ENCODE peak calls at places on chromosomes 2 and 18, in six cellular contexts. Z, S, H, Q, R and C are unnamed samples. For H3K4me1, the result is how much of the 10 kb centered on the place peaks cover.

GRCh38 chr2:72414108-72414507 is 266.4 kb upstream of the CYP26B1 start:
- DNase-seq in Z (no peak), S (no peak), H (no peak), Q (no peak), R (no peak), C (no peak)

GRCh38 chr2:36507408-36507812 is 90.6 kb downstream of the FEZ2 start:
- DNase-seq in Z (peak), S (peak), H (no peak), Q (peak), R (no peak), C (peak)

GRCh38 chr18:11587846-11588245 is 21.6 kb upstream of the SLC35G4 start:
- DNase-seq in Z (no peak), S (no peak), H (no peak), Q (no peak), R (no peak), C (no peak)

GRCh38 chr18:65235966-65236634 is 514.7 kb upstream of the CDH7 start:
- DNase-seq in Z (no peak), S (no peak), H (no peak), Q (no peak), R (no peak), C (no peak)

GRCh38 chr2:200352631-200353030 is 46.1 kb downstream of the SPATS2L start:
- DNase-seq in Z (no peak), S (no peak), H (no peak), Q (peak), R (no peak), C (no peak)

GRCh38 chr2:163604941-163605555 is 130.8 kb downstream of the FIGN start:
- DNase-seq in Z (no peak), S (no peak), H (no peak), Q (peak), R (no peak), C (no peak)

GRCh38 chr18:3611313-3612038 is 161.5 kb downstream of the TGIF1 start:
- DNase-seq in Z (no peak), S (no peak), H (no peak), Q (peak), R (no peak), C (no peak)

GRCh38 chr2:164073053-164073757 is 337.4 kb upstream of the FIGN start:
- DNase-seq in Z (no peak), S (no peak), H (no peak), Q (no peak), R (no peak), C (no peak)

GRCh38 chr2:237244976-237245646 is 159.4 kb downstream of the COPS8 start:
- DNase-seq in Z (no peak), S (no peak), H (no peak), Q (peak), R (no peak), C (no peak)

GRCh38 chr2:32427672-32428622 is 71.1 kb downstream of the BIRC6 start:
- DNase-seq in Z (no peak), S (no peak), H (no peak), Q (no peak), R (no peak), C (no peak)

GRCh38 chr18:34077599-34077998 is 147.1 kb downstream of the NOL4 start:
- DNase-seq in Z (no peak), S (no peak), H (no peak), Q (no peak), R (no peak), C (no peak)

GRCh38 chr18:77148289-77148688 is 15.7 kb upstream of the MBP start:
- DNase-seq in Z (no peak), S (no peak), H (no peak), Q (no peak), R (no peak), C (no peak)

GRCh38 chr2:126953483-126953882 is 54.8 kb downstream of the TEX51 start:
- DNase-seq in Z (no peak), S (no peak), H (no peak), Q (no peak), R (no peak), C (no peak)

GRCh38 chr2:200509227-200509607 is 651 bp downstream of the KCTD18 start:
- DNase-seq in Z (no peak), S (no peak), H (no peak), Q (peak), R (no peak), C (no peak)

GRCh38 chr18:24633121-24633520 is 172.7 kb downstream of the HRH4 start:
- DNase-seq in Z (no peak), S (no peak), H (no peak), Q (no peak), R (no peak), C (no peak)

GRCh38 chr2:108604196-108604595 is 69.9 kb downstream of the LIMS1 start:
- DNase-seq in Z (no peak), S (no peak), H (no peak), Q (no peak), R (no peak), C (no peak)

GRCh38 chr2:190334479-190335224 is 8.7 kb upstream of the INPP1 start:
- DNase-seq in Z (no peak), S (no peak), H (no peak), Q (peak), R (no peak), C (no peak)

GRCh38 chr2:191050640-191050987 is 36.6 kb upstream of the STAT1 start:
- DNase-seq in Z (no peak), S (no peak), H (no peak), Q (peak), R (no peak), C (no peak)

GRCh38 chr2:227388537-227389011 is 825 bp upstream of the SCYGR1 start:
- DNase-seq in Z (no peak), S (no peak), H (no peak), Q (peak), R (no peak), C (no peak)

GRCh38 chr2:2642906-2643890 is 312.1 kb upstream of the MYT1L start:
- DNase-seq in Z (no peak), S (no peak), H (no peak), Q (no peak), R (no peak), C (peak)

GRCh38 chr2:119231975-119232665 is 8.5 kb downstream of the STEAP3 start:
- DNase-seq in Z (no peak), S (no peak), H (no peak), Q (no peak), R (no peak), C (no peak)

GRCh38 chr18:48814490-48815181 is 136.1 kb downstream of the SMAD7 start:
- DNase-seq in Z (peak), S (peak), H (no peak), Q (no peak), R (no peak), C (peak)

GRCh38 chr2:43941359-43941758 is 54.4 kb downstream of the LRPPRC start:
- DNase-seq in Z (no peak), S (no peak), H (no peak), Q (no peak), R (no peak), C (no peak)

GRCh38 chr2:207473203-207473865 is 56.4 kb upstream of the CREB1 start:
- DNase-seq in Z (no peak), S (peak), H (peak), Q (peak), R (no peak), C (no peak)

GRCh38 chr2:170155022-170155722 is 22.8 kb upstream of the MYO3B start:
- DNase-seq in Z (no peak), S (no peak), H (no peak), Q (peak), R (no peak), C (no peak)

GRCh38 chr2:42742740-42743666 is 20.9 kb downstream of the OXER1 start:
- DNase-seq in Z (no peak), S (no peak), H (no peak), Q (no peak), R (no peak), C (no peak)

GRCh38 chr2:116580209-116580608 is 1234.3 kb upstream of the DDX18 start:
- DNase-seq in Z (no peak), S (no peak), H (no peak), Q (no peak), R (no peak), C (no peak)

GRCh38 chr18:26052497-26052896 is 37.9 kb downstream of the SS18 start:
- DNase-seq in Z (no peak), S (no peak), H (no peak), Q (no peak), R (no peak), C (no peak)

GRCh38 chr2:22626621-22627020 is 758.4 kb upstream of the KLHL29 start:
- DNase-seq in Z (no peak), S (no peak), H (no peak), Q (no peak), R (no peak), C (no peak)

GRCh38 chr2:102350118-102350793 is 5.3 kb upstream of the IL18R1 start:
- DNase-seq in Z (no peak), S (no peak), H (no peak), Q (no peak), R (no peak), C (no peak)

GRCh38 chr2:80499095-80499494 is 194.5 kb upstream of the LRRTM1 start:
- DNase-seq in Z (peak), S (peak), H (no peak), Q (peak), R (no peak), C (no peak)

GRCh38 chr18:62857278-62857976 is 142.1 kb downstream of the PHLPP1 start:
- DNase-seq in Z (no peak), S (no peak), H (no peak), Q (no peak), R (no peak), C (no peak)

GRCh38 chr2:241413929-241414580 is 58.0 kb downstream of the FARP2 start:
- DNase-seq in Z (no peak), S (no peak), H (no peak), Q (no peak), R (no peak), C (no peak)

DNA sequence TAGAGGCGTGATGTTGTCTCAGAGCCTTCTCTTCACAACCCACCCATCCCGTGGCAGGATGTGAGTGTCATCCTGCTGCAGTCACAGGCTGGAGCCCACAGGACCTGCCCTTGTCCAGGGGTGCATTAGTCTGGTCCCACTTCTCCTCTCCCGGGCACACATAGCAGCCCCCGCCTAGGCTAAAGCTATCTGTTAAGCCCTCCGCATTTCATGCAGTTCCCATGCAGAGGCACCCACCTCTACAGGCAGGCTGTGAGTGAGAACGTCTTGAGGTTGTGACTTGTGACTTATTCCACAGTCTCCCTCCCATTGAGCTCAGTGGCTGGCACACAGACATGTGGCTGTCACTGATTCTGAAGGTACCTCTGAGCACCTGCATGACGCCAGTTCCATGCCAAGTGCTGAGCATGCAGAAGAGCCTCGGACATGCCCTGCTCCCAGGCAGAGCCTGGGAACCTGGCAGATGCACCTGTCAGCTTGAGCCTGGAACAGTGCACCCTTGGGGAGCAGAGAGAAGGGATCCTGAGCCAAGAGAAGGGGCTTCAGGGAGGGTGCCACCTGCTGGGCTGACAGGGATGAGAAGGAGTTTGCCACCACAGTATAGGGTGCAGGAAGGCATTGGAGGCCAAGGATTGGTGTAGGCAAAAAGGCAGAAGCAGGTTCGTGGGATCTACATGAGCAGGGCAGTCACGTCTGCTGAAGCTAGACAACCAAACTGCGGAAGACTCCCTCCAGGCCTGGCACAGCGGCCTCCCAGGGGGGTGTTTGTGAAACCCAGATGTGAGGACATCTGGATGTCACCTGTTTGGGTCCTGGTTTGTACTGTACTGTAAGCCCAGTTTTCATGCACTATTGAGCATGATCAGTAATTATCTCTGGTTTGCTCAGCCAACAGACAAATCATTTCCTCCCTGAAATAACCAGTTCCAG is 213.6 kb downstream of the GLI2 start:
- DNase-seq in Z (no peak), S (no peak), H (no peak), Q (peak), R (no peak), C (no peak)
- TF ChIP-seq CTCF in Z (peak), S (no peak), H (no peak), Q (peak), R (no peak), C (no peak)

DNA sequence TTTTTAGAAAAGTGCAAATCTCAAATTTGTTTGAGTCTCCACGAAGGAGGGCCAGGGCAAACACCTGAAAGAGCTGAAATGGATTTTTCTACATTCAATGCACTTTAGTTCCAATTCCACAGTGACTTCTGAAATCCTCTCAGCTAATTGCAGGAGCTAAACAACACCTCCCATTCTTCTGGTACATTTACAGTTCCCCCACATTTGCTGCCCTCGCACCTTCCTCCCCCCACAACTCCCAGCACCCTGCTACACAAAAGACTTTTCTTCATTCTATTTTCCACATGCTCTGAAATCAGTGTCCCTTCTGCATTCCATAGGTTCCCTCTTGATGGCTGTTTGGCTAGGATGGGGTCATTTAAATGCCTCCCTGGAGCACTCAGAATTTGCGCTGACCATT is 5.9 kb upstream of the NPAS2 start:
- DNase-seq in Z (no peak), S (no peak), H (no peak), Q (no peak), R (no peak), C (no peak)
- H3K4me1 ChIP-seq in Z (under half), S (under half), H (under half), Q (under half), R (under half), C (under half)

GRCh38 chr2:45685299-45685698 is 33.8 kb downstream of the PRKCE start:
- DNase-seq in Z (peak), S (no peak), H (no peak), Q (no peak), R (no peak), C (no peak)

GRCh38 chr2:45680351-45680967 is 29.0 kb downstream of the PRKCE start:
- DNase-seq in Z (no peak), S (no peak), H (no peak), Q (peak), R (no peak), C (no peak)

GRCh38 chr2:45681675-45682074 is 30.2 kb downstream of the PRKCE start:
- DNase-seq in Z (no peak), S (no peak), H (peak), Q (peak), R (no peak), C (no peak)

GRCh38 chr2:45684756-45685155 is 33.3 kb downstream of the PRKCE start:
- DNase-seq in Z (no peak), S (no peak), H (no peak), Q (no peak), R (no peak), C (no peak)

DNA sequence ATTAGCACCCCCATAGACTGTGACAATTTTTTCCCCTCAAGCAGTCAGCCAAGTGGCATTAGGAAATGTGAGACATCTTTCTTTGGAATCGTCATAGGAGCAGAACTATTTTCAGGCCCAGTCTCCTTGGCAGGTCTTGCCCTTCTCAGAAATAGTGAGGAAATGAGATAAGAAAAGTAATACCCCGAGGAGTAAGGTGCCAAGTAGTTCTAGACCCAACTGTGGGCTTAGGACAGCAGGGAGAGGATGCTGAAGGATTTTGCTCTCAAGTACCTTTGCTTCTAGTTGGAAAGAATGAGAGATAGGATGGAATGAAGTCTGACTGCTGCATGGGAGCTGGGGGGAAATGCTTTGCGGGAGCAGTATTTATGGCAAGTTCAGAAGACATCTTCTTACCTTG is 31.8 kb downstream of the PRKCE start:
- DNase-seq in Z (no peak), S (no peak), H (no peak), Q (no peak), R (no peak), C (no peak)
- H3K27ac ChIP-seq in Z (peak), S (no peak), H (peak), Q (no peak), R (no peak), C (no peak)

DNA sequence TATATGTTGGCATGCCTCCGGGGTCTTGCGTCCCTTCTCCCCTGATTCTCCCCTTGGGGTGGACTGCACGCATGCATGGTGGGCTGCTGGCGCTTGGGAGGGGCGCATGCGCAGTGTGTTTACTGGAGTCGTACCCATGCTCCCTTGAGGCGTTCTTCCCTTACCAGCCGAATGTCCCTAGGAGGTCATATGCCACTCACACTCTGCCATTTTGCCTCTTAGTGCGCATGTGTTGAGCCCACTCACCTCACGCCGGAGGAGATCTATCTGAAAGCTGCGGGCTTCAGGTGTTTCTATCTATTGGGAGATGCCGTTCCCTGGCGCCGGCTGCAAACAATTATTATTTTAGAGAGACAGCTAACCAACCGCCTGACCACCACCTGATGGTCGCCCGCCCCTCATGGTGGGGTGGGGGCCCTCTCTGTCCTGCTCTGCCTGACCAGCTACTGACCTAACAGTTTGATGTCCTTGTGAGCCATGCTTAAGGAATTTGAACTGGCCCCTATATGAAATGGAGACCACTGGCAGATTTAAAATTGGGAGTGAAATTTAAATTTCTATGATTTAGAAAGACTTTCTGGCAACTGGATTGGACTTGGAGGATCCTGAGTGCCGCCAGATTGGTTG is 179.6 kb downstream of the RNF144A start:
- DNase-seq in Z (no peak), S (no peak), H (no peak), Q (no peak), R (no peak), C (no peak)
- TF ChIP-seq CTCF in Z (no peak), S (no peak), H (no peak), Q (no peak), R (no peak), C (no peak)

GRCh38 chr2:21004181-21004572 is 39.7 kb downstream of the APOB start:
- DNase-seq in Z (no peak), S (no peak), H (no peak), Q (no peak), R (no peak), C (no peak)

GRCh38 chr2:21001225-21001946 is 42.5 kb downstream of the APOB start:
- DNase-seq in Z (no peak), S (no peak), H (no peak), Q (no peak), R (no peak), C (no peak)

GRCh38 chr2:21003572-21004180 is 40.2 kb downstream of the APOB start:
- DNase-seq in Z (no peak), S (no peak), H (no peak), Q (no peak), R (no peak), C (no peak)

GRCh38 chr2:21001988-21002813 is 41.7 kb downstream of the APOB start:
- DNase-seq in Z (no peak), S (no peak), H (no peak), Q (no peak), R (no peak), C (no peak)

DNA sequence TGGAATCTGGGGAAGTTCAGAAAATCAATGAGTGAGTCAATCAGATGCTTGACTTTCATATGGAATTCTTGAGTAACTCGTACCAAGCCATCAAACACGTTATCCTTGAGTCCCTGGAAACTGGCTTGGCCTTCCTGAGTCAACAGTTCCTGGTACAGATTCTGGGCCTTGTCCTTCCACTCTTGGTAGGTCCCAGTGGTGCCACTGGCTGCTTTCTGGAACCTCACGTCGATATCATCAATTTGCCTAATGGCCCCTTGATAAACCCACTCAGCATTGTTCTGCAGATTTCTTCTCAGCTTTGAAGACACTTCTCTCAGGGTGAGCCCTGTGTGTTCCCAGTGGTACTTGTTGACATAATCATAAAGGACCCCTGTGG is 41.1 kb downstream of the APOB start:
- DNase-seq in Z (no peak), S (no peak), H (no peak), Q (no peak), R (no peak), C (no peak)
- H3K4me1 ChIP-seq in Z (under half), S (under half), H (under half), Q (under half), R (under half), C (under half)

GRCh38 chr2:73776381-73776780 is 3.5 kb downstream of the DUSP11 start:
- DNase-seq in Z (no peak), S (no peak), H (no peak), Q (peak), R (no peak), C (no peak)

GRCh38 chr2:73776869-73777519 is 2.9 kb downstream of the DUSP11 start:
- DNase-seq in Z (no peak), S (no peak), H (no peak), Q (no peak), R (no peak), C (no peak)

GRCh38 chr2:73780242-73780582 is 309 bp upstream of the DUSP11 start:
- DNase-seq in Z (no peak), S (no peak), H (no peak), Q (no peak), R (no peak), C (no peak)

GRCh38 chr2:73779472-73780241 is at the start of gene DUSP11:
- DNase-seq in Z (peak), S (peak), H (peak), Q (peak), R (peak), C (peak)
- H3K27ac ChIP-seq in Z (peak), S (peak), H (peak), Q (peak), R (peak), C (peak)

DNA sequence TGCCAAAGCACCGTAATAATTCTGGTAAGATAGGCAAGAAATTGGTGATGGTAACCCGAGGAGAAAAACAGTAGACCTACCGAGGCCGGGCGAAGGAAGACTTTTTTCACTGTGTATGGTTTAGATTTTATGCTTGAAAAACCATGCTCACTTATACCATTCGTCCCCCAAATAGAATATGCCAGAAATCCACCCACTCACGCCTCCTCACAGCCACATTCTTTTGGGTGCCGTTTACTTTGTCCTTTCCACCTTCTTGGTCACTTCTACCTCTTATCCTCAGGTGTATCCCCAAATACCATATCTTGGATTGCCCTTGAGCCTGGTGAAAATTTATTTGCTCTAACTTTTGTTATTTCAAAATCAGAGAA is 8.1 kb downstream of the GATA6 start:
- DNase-seq in Z (no peak), S (no peak), H (no peak), Q (peak), R (no peak), C (no peak)
- TF ChIP-seq CTCF in Z (no peak), S (no peak), H (no peak), Q (no peak), R (no peak), C (no peak)